ENCODE peak calls at places on chromosomes 16 and 17, in five cellular contexts. J is SW 1271, S is skeletal muscle cell, G is NCI-H446, B is HEK293T. Q is an unnamed sample.

GRCh38 chr17:10119203-10120112 is 78.9 kb downstream of the GAS7 start:
- DNase-seq in J (peak; percentile 43), S (no peak), G (no peak), B (no peak), Q (peak; percentile 54)

GRCh38 chr16:68934402-68934801 is 91.1 kb downstream of the TANGO6 start:
- DNase-seq in J (no peak), S (no peak), G (no peak), B (no peak), Q (no peak)

GRCh38 chr17:16377804-16378400 is 3.0 kb upstream of the UBB start:
- DNase-seq in J (no peak), S (no peak), G (no peak), B (no peak), Q (no peak)

GRCh38 chr16:66947302-66948033 is 12.2 kb downstream of the CES2 start:
- DNase-seq in J (peak; percentile 73), S (no peak), G (peak; percentile 73), B (peak; percentile 75), Q (peak; percentile 92)

GRCh38 chr16:64440421-64440831 is 681.4 kb downstream of the CDH11 start:
- DNase-seq in J (peak; percentile 31), S (peak; percentile 96), G (no peak), B (no peak), Q (no peak)

GRCh38 chr16:58385218-58385773 is 7.0 kb upstream of the GINS3 start:
- DNase-seq in J (no peak), S (no peak), G (no peak), B (no peak), Q (no peak)

GRCh38 chr17:8162997-8163977 is 539 bp upstream of the VAMP2 start:
- DNase-seq in J (no peak), S (no peak), G (no peak), B (peak; percentile 72), Q (no peak)

GRCh38 chr16:16162591-16162990 is 60.7 kb downstream of the ABCC6 start:
- DNase-seq in J (no peak), S (no peak), G (no peak), B (no peak), Q (no peak)

GRCh38 chr17:82241183-82241925 is 12.5 kb downstream of the SLC16A3 start:
- DNase-seq in J (peak; percentile 50), S (no peak), G (peak; percentile 44), B (no peak), Q (no peak)

GRCh38 chr16:11551842-11552241 is 34.9 kb downstream of the LITAF start:
- DNase-seq in J (no peak), S (no peak), G (no peak), B (no peak), Q (no peak)

GRCh38 chr16:78122774-78123315 is 23.4 kb downstream of the WWOX start:
- DNase-seq in J (peak; percentile 72), S (no peak), G (peak; percentile 27), B (peak; percentile 41), Q (peak; percentile 81)

GRCh38 chr16:75042423-75043174 is 43.8 kb downstream of the ZNRF1 start:
- DNase-seq in J (no peak), S (no peak), G (no peak), B (no peak), Q (no peak)

GRCh38 chr17:6413073-6413472 is 21.8 kb downstream of the AIPL1 start:
- DNase-seq in J (peak; percentile 71), S (no peak), G (peak; percentile 80), B (peak; percentile 50), Q (peak; percentile 70)

GRCh38 chr16:12868169-12868568 is 33.2 kb upstream of the SHISA9 start:
- DNase-seq in J (no peak), S (no peak), G (no peak), B (no peak), Q (no peak)

GRCh38 chr17:9116311-9116820 is 95.1 kb downstream of the NTN1 start:
- DNase-seq in J (no peak), S (no peak), G (no peak), B (no peak), Q (no peak)

GRCh38 chr17:27576429-27577123 is 54.4 kb upstream of the LGALS9 start:
- DNase-seq in J (no peak), S (no peak), G (no peak), B (no peak), Q (no peak)

GRCh38 chr17:80297996-80298560 is 37.4 kb downstream of the RNF213 start:
- DNase-seq in J (no peak), S (no peak), G (no peak), B (no peak), Q (no peak)

GRCh38 chr17:82658331-82658730 is 10.1 kb upstream of the WDR45B start:
- DNase-seq in J (no peak), S (no peak), G (no peak), B (no peak), Q (no peak)

GRCh38 chr16:84917492-84917891 is 93.8 kb downstream of the ZDHHC7 start:
- DNase-seq in J (no peak), S (no peak), G (no peak), B (no peak), Q (no peak)

GRCh38 chr16:78505544-78506371 is 406.3 kb downstream of the WWOX start:
- DNase-seq in J (no peak), S (no peak), G (no peak), B (no peak), Q (no peak)

GRCh38 chr16:17439580-17439979 is 31.2 kb downstream of the XYLT1 start:
- DNase-seq in J (no peak), S (no peak), G (no peak), B (no peak), Q (no peak)

GRCh38 chr17:4480929-4481898 is 17.5 kb upstream of the SPNS2 start:
- DNase-seq in J (no peak), S (no peak), G (peak; percentile 8), B (no peak), Q (no peak)

GRCh38 chr16:11205754-11206459 is 50.1 kb downstream of the SOCS1 start:
- DNase-seq in J (no peak), S (no peak), G (no peak), B (no peak), Q (no peak)

GRCh38 chr17:58060596-58061191 is 22.5 kb upstream of the DYNLL2 start:
- DNase-seq in J (no peak), S (no peak), G (peak; percentile 78), B (no peak), Q (no peak)

GRCh38 chr17:64148699-64149098 is 18.8 kb upstream of the ERN1 start:
- DNase-seq in J (peak; percentile 27), S (no peak), G (no peak), B (no peak), Q (peak; percentile 39)

GRCh38 chr17:74759941-74760340 is 11.5 kb downstream of the NHERF1 start:
- DNase-seq in J (no peak), S (no peak), G (no peak), B (no peak), Q (no peak)

GRCh38 chr17:79317916-79318315 is 243.3 kb downstream of the ENGASE start:
- DNase-seq in J (no peak), S (no peak), G (no peak), B (no peak), Q (no peak)

GRCh38 chr17:79837888-79838540 is 1.2 kb downstream of the CBX4 start:
- DNase-seq in J (no peak), S (no peak), G (no peak), B (no peak), Q (no peak)

GRCh38 chr17:49217651-49218413 is 7.3 kb downstream of the ABI3 start:
- DNase-seq in J (no peak), S (no peak), G (no peak), B (no peak), Q (no peak)

GRCh38 chr17:57004944-57005579 is 27.1 kb downstream of the SCPEP1 start:
- DNase-seq in J (no peak), S (no peak), G (peak; percentile 4), B (peak; percentile 43), Q (no peak)

GRCh38 chr16:27174798-27175197 is 28.5 kb upstream of the KDM8 start:
- DNase-seq in J (no peak), S (no peak), G (no peak), B (no peak), Q (no peak)

GRCh38 chr16:47052666-47053640 is 79.5 kb upstream of the DNAJA2 start:
- DNase-seq in J (no peak), S (no peak), G (no peak), B (no peak), Q (no peak)

GRCh38 chr16:90042946-90043514 is 23.8 kb upstream of the DBNDD1 start:
- DNase-seq in J (no peak), S (no peak), G (no peak), B (no peak), Q (no peak)

GRCh38 chr17:80263253-80264047 is 2.8 kb downstream of the RNF213 start:
- DNase-seq in J (no peak), S (peak; percentile 60), G (no peak), B (no peak), Q (peak; percentile 93)

GRCh38 chr17:83147285-83147684 is 67.9 kb downstream of the METRNL start:
- DNase-seq in J (no peak), S (no peak), G (no peak), B (no peak), Q (no peak)

GRCh38 chr16:84137287-84137686 is 7.7 kb downstream of the HSDL1 start:
- DNase-seq in J (no peak), S (no peak), G (no peak), B (no peak), Q (no peak)